ENCODE peak calls at places on chromosomes 7 and 10, in six cellular contexts. A is heart left ventricle, P is SK-N-SH, J is coronary artery, C is GM23338, X is HepG2. I is an unnamed sample.

GRCh38 chr10:58998924-58999713 is 177.3 kb upstream of the PHYHIPL start:
- DNase-seq in A (no peak), P (no peak), J (peak), C (no peak), X (no peak), I (no peak)

GRCh38 chr10:48287417-48288391 is 13.2 kb upstream of the FRMPD2 start:
- DNase-seq in A (no peak), P (peak), J (no peak), C (no peak), X (no peak), I (no peak)

GRCh38 chr7:18117482-18117881 is 89.8 kb upstream of the PRPS1L1 start:
- DNase-seq in A (no peak), P (no peak), J (no peak), C (no peak), X (no peak), I (no peak)

GRCh38 chr7:154686305-154686704 is 316.6 kb downstream of the PAXIP1 start:
- DNase-seq in A (no peak), P (peak), J (no peak), C (no peak), X (no peak), I (no peak)

GRCh38 chr7:76149847-76150691 is 51.6 kb upstream of the SRRM3 start:
- DNase-seq in A (no peak), P (peak), J (no peak), C (peak), X (no peak), I (no peak)

GRCh38 chr7:42337225-42337905 is 100.4 kb upstream of the GLI3 start:
- DNase-seq in A (no peak), P (no peak), J (no peak), C (peak), X (no peak), I (no peak)

GRCh38 chr7:77386165-77386824 is 29.9 kb downstream of the GSAP start:
- DNase-seq in A (no peak), P (no peak), J (no peak), C (no peak), X (no peak), I (peak)

GRCh38 chr10:104253576-104254410 is 899 bp upstream of the GSTO1 start:
- DNase-seq in A (no peak), P (no peak), J (no peak), C (peak), X (peak), I (no peak)

GRCh38 chr7:101699399-101699798 is 70.3 kb upstream of the MYL10 start:
- DNase-seq in A (no peak), P (no peak), J (no peak), C (no peak), X (no peak), I (no peak)

GRCh38 chr10:110475722-110476515 is 21.8 kb upstream of the DUSP5 start:
- DNase-seq in A (no peak), P (no peak), J (no peak), C (no peak), X (no peak), I (no peak)

GRCh38 chr10:31166606-31167005 is 134.9 kb upstream of the ZNF438 start:
- DNase-seq in A (no peak), P (no peak), J (no peak), C (no peak), X (no peak), I (no peak)

GRCh38 chr7:19016140-19016539 is 101.3 kb downstream of the TWIST1 start:
- DNase-seq in A (no peak), P (no peak), J (no peak), C (peak), X (no peak), I (no peak)

GRCh38 chr10:130023454-130024230 is 59.6 kb upstream of the EBF3 start:
- DNase-seq in A (no peak), P (no peak), J (peak), C (no peak), X (no peak), I (no peak)

GRCh38 chr10:103564799-103565365 is 71.4 kb downstream of the NEURL1 start:
- DNase-seq in A (no peak), P (peak), J (no peak), C (peak), X (peak), I (no peak)

GRCh38 chr10:97870990-97871389 is 21.3 kb downstream of the GOLGA7B start:
- DNase-seq in A (no peak), P (no peak), J (no peak), C (no peak), X (no peak), I (no peak)

GRCh38 chr7:7693881-7694280 is 24.5 kb downstream of the RPA3 start:
- DNase-seq in A (no peak), P (no peak), J (no peak), C (no peak), X (peak), I (no peak)

GRCh38 chr10:131224106-131224505 is 87.4 kb downstream of the TCERG1L start:
- DNase-seq in A (peak), P (no peak), J (no peak), C (no peak), X (no peak), I (no peak)

GRCh38 chr10:59561397-59562121 is 148.1 kb downstream of the SLC16A9 start:
- DNase-seq in A (no peak), P (no peak), J (no peak), C (no peak), X (no peak), I (no peak)

GRCh38 chr7:131480384-131481315 is 75.8 kb downstream of the PODXL start:
- DNase-seq in A (no peak), P (no peak), J (no peak), C (no peak), X (peak), I (no peak)

GRCh38 chr7:131487217-131487616 is 69.2 kb downstream of the PODXL start:
- DNase-seq in A (no peak), P (no peak), J (no peak), C (no peak), X (no peak), I (no peak)

GRCh38 chr7:131482800-131483199 is 73.6 kb downstream of the PODXL start:
- DNase-seq in A (no peak), P (no peak), J (no peak), C (no peak), X (no peak), I (no peak)

GRCh38 chr7:131486346-131486745 is 70.1 kb downstream of the PODXL start:
- DNase-seq in A (no peak), P (no peak), J (no peak), C (no peak), X (no peak), I (no peak)

DNA sequence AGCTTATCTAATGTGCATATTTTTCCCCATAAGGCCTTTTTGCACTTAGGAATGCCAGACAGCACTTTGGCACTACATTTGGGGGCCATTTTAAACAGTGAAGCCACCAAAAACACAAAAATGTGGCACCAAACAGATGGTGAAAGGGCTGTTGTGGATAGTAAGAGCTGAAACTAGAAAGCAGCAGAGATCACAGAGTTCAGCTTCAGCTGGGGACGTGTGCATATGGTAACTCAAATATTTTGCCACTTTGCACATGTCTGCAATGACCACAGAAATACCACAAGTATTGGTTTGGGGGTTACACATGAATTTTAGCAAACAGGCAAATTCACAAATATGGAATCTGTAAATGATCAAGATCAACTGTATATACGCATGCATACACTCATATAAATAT is 72.8 kb downstream of the PODXL start:
- DNase-seq in A (no peak), P (no peak), J (no peak), C (no peak), X (no peak), I (no peak)
- TF ChIP-seq CTCF in A (no peak), P (no peak), J (no peak), C (no peak), X (no peak), I (no peak)

GRCh38 chr10:24723788-24724380 is at the start of gene ARHGAP21:
- DNase-seq in A (peak), P (peak), J (peak), C (peak), X (no peak), I (no peak)
- TF ChIP-seq CTCF in A (no peak), P (peak), J (no peak), C (peak), X (no peak), I (no peak)

GRCh38 chr7:44416941-44417340 is 73.5 kb downstream of the NUDCD3 start:
- DNase-seq in A (no peak), P (no peak), J (no peak), C (no peak), X (no peak), I (no peak)
- TF ChIP-seq CTCF in A (no peak), P (no peak), J (no peak), C (no peak), X (no peak), I (no peak)

GRCh38 chr10:73232887-73233286 is 14.2 kb downstream of the DNAJC9 start:
- DNase-seq in A (no peak), P (no peak), J (no peak), C (peak), X (no peak), I (no peak)
- TF ChIP-seq CTCF in A (no peak), P (peak), J (no peak), C (peak), X (peak), I (no peak)

GRCh38 chr10:126052171-126052570 is 155.8 kb downstream of the FANK1 start:
- DNase-seq in A (no peak), P (no peak), J (no peak), C (no peak), X (no peak), I (no peak)
- TF ChIP-seq CTCF in A (no peak), P (no peak), J (no peak), C (no peak), X (no peak), I (no peak)

GRCh38 chr7:45920543-45921380 is at the start of gene IGFBP3:
- DNase-seq in A (peak), P (peak), J (no peak), C (peak), X (no peak), I (no peak)

GRCh38 chr7:45922810-45923209 is 1.7 kb upstream of the IGFBP3 start:
- DNase-seq in A (no peak), P (no peak), J (no peak), C (no peak), X (no peak), I (no peak)

GRCh38 chr7:45921381-45921698 is 268 bp upstream of the IGFBP3 start:
- DNase-seq in A (no peak), P (no peak), J (no peak), C (no peak), X (no peak), I (no peak)

GRCh38 chr7:45923290-45923689 is 2.2 kb upstream of the IGFBP3 start:
- DNase-seq in A (peak), P (peak), J (no peak), C (peak), X (peak), I (peak)

GRCh38 chr7:45921699-45922519 is 837 bp upstream of the IGFBP3 start:
- DNase-seq in A (peak), P (peak), J (no peak), C (peak), X (peak), I (no peak)
- TF ChIP-seq CTCF in A (peak), P (peak), J (peak), C (peak), X (peak), I (peak)

GRCh38 chr10:34731885-34732701 is 83.0 kb downstream of the PARD3 start:
- DNase-seq in A (no peak), P (no peak), J (no peak), C (no peak), X (no peak), I (no peak)

GRCh38 chr10:34730726-34731125 is 84.4 kb downstream of the PARD3 start:
- DNase-seq in A (no peak), P (no peak), J (no peak), C (no peak), X (no peak), I (no peak)

GRCh38 chr10:34734918-34735317 is 80.2 kb downstream of the PARD3 start:
- DNase-seq in A (no peak), P (no peak), J (no peak), C (no peak), X (no peak), I (no peak)

GRCh38 chr10:34731213-34731612 is 83.9 kb downstream of the PARD3 start:
- DNase-seq in A (no peak), P (no peak), J (no peak), C (no peak), X (no peak), I (no peak)

DNA sequence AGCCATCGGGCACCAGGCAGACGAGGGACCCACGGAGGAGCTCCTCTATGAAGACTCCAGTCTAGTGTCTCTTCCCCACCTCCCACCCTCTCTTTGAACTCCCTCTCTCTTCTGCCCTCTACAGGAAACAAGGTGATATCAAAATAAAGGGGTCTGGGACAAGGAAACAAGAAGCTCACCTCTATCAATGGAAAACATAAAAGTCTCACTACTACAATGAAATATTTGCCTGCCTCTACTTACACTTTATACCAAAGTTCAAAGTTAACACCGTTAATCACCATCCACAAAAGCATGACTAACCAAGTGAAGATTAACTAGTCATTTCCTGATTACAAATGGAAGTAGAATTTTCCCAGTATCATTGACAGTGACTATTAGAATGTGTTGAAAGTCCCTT is 82.2 kb downstream of the PARD3 start:
- DNase-seq in A (no peak), P (peak), J (no peak), C (peak), X (peak), I (no peak)
- TF ChIP-seq CTCF in A (no peak), P (peak), J (no peak), C (peak), X (peak), I (peak)

DNA sequence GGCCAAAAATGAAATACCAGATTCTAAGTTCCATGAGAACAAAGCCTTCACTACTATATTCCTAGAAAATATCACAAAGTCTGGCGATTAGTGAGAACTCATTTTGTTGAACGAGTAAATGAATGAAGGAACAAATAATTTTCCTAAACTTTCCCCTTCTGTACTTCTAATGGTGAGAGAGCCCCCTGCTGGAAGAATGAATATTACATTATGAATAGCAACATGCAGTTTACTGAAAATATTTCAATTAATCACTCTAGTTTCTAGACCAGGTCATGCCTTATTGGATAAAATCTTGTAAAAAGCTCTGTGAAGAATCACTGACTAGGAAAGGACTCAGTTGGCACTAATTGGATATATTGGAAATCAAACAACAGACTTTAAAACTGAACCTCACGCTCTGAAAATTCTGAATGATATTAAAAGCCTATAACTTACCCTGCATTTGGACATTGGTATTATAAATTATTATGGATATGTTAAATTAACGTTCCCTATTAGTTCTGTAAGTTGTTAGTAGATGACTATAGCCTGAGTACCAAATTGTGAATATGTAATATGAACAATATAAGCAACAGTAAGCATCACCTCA is 32.4 kb upstream of the MTPN start:
- DNase-seq in A (no peak), P (peak), J (no peak), C (peak), X (peak), I (peak)
- TF ChIP-seq CTCF in A (peak), P (peak), J (peak), C (peak), X (peak), I (peak)

GRCh38 chr7:104548861-104549260 is 220.5 kb downstream of the LHFPL3 start:
- DNase-seq in A (no peak), P (no peak), J (no peak), C (peak), X (no peak), I (no peak)
- TF ChIP-seq CTCF in A (no peak), P (peak), J (no peak), C (peak), X (peak), I (no peak)